ENCODE peak calls at places on chromosome 1, in nine cellular contexts. S is dorsolateral prefrontal cortex, N is tibial nerve, G is body of pancreas, U is NB4, T is AG09309, Z is stomach, D is esophagus squamous epithelium, O is WTC11. W is an unnamed sample.

GRCh38 chr1:158506369-158506987 is 34.5 kb downstream of the OR10R2 start:
- DNase-seq in S (no peak), N (peak), G (peak), U (peak), T (no peak), Z (no peak), D (no peak), O (peak), W (peak)

GRCh38 chr1:200269256-200269655 is 140.6 kb downstream of the ZNF281 start:
- DNase-seq in S (no peak), N (no peak), G (no peak), U (no peak), T (no peak), Z (no peak), D (no peak), O (no peak), W (no peak)

GRCh38 chr1:1068374-1069060 is 5.6 kb downstream of the RNF223 start:
- DNase-seq in S (no peak), N (no peak), G (peak), U (no peak), T (no peak), Z (peak), D (no peak), O (peak), W (peak)

GRCh38 chr1:38243106-38243505 is 196.5 kb upstream of the POU3F1 start:
- DNase-seq in S (no peak), N (no peak), G (no peak), U (no peak), T (no peak), Z (no peak), D (no peak), O (peak), W (no peak)

GRCh38 chr1:234326493-234327366 is 46.5 kb upstream of the COA6 start:
- DNase-seq in S (no peak), N (peak), G (peak), U (peak), T (no peak), Z (peak), D (no peak), O (peak), W (peak)

GRCh38 chr1:162357681-162358266 is 18.9 kb downstream of the SPATA46 start:
- DNase-seq in S (no peak), N (no peak), G (no peak), U (peak), T (peak), Z (no peak), D (no peak), O (no peak), W (peak)

GRCh38 chr1:12636098-12636950 is 7.6 kb upstream of the AADACL4 start:
- DNase-seq in S (no peak), N (peak), G (peak), U (no peak), T (no peak), Z (no peak), D (no peak), O (peak), W (no peak)

GRCh38 chr1:170676628-170677027 is 12.7 kb downstream of the PRRX1 start:
- DNase-seq in S (no peak), N (no peak), G (no peak), U (no peak), T (no peak), Z (no peak), D (no peak), O (no peak), W (no peak)

GRCh38 chr1:9321480-9321849 is 28.8 kb downstream of the SPSB1 start:
- DNase-seq in S (no peak), N (no peak), G (no peak), U (peak), T (peak), Z (no peak), D (no peak), O (no peak), W (no peak)

GRCh38 chr1:87048237-87048636 is 133.8 kb downstream of the HS2ST1 start:
- DNase-seq in S (no peak), N (no peak), G (no peak), U (no peak), T (no peak), Z (no peak), D (no peak), O (no peak), W (no peak)

GRCh38 chr1:41612953-41613352 is 128.5 kb upstream of the EDN2 start:
- DNase-seq in S (no peak), N (no peak), G (no peak), U (no peak), T (no peak), Z (no peak), D (no peak), O (no peak), W (no peak)

GRCh38 chr1:39540504-39541031 is 36.0 kb downstream of the PABPC4 start:
- DNase-seq in S (peak), N (peak), G (peak), U (no peak), T (peak), Z (peak), D (peak), O (no peak), W (no peak)
- TF ChIP-seq CTCF in S (no peak), N (no peak), G (no peak), U (no peak), T (no peak), Z (no peak), D (no peak), O (no peak), W (no peak)

DNA sequence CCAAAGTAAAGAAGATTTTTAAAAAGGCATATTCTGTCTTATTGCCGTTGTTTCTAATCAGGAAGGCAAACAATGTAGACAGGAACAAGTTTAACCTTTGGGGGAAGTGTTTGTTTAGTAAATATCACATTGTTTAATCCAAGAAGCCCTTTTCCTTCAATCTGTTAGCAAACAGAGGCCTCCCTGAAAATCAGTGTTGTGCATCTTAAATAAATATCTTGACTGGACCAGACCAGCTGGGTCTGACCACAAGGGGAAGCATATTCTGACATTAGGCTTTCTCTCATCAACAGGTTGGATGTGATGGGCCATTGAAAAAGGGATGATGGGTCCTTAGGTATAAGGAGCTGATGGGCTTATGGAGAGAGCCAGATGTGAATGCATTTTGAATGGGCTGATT is 81.8 kb upstream of the SGIP1 start:
- DNase-seq in S (no peak), N (no peak), G (no peak), U (no peak), T (no peak), Z (no peak), D (no peak), O (no peak), W (no peak)
- TF ChIP-seq CTCF in S (no peak), N (no peak), G (no peak), U (no peak), T (no peak), Z (no peak), D (no peak), O (no peak), W (no peak)

GRCh38 chr1:43847290-43847689 is 86.3 kb upstream of the ARTN start:
- DNase-seq in S (no peak), N (no peak), G (no peak), U (no peak), T (no peak), Z (no peak), D (no peak), O (no peak), W (no peak)

GRCh38 chr1:43842099-43842498 is 91.5 kb upstream of the ARTN start:
- DNase-seq in S (no peak), N (no peak), G (no peak), U (no peak), T (no peak), Z (no peak), D (no peak), O (no peak), W (no peak)

GRCh38 chr1:43841511-43841910 is 92.1 kb upstream of the ARTN start:
- DNase-seq in S (no peak), N (no peak), G (no peak), U (no peak), T (no peak), Z (no peak), D (no peak), O (no peak), W (no peak)

GRCh38 chr1:43844114-43844513 is 89.5 kb upstream of the ARTN start:
- DNase-seq in S (no peak), N (no peak), G (no peak), U (peak), T (no peak), Z (no peak), D (no peak), O (no peak), W (no peak)

DNA sequence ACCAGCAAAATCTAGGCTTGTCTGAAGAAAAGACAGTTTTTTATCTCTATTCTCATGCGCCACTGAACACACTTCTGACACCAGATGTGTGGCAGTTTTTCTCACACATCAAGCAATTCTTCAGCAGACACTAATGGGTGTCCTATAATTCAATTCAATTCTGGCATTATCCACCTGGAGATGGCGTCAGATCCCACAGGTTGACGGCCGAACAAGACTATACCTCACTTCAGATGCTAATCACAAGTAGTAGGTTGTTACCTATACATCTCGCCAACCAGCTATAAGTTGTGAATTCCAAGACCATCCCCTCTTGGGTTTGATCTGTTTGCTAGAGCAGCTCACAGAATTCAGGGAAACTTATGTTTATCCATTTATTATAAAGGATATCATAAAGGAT is 89.9 kb upstream of the ARTN start:
- DNase-seq in S (no peak), N (no peak), G (no peak), U (no peak), T (no peak), Z (no peak), D (no peak), O (no peak), W (no peak)
- TF ChIP-seq CTCF in S (no peak), N (no peak), G (no peak), U (no peak), T (no peak), Z (no peak), D (no peak), O (no peak), W (no peak)

GRCh38 chr1:227955808-227956207 is 8.1 kb upstream of the WNT9A start:
- DNase-seq in S (no peak), N (no peak), G (no peak), U (no peak), T (no peak), Z (no peak), D (no peak), O (no peak), W (no peak)

GRCh38 chr1:227959325-227959860 is 11.7 kb upstream of the WNT9A start:
- DNase-seq in S (no peak), N (no peak), G (no peak), U (no peak), T (no peak), Z (peak), D (no peak), O (no peak), W (no peak)

GRCh38 chr1:227958617-227959324 is 11.0 kb upstream of the WNT9A start:
- DNase-seq in S (no peak), N (no peak), G (no peak), U (no peak), T (no peak), Z (peak), D (no peak), O (no peak), W (no peak)

GRCh38 chr1:227961651-227962050 is 13.9 kb upstream of the WNT9A start:
- DNase-seq in S (no peak), N (no peak), G (no peak), U (peak), T (no peak), Z (peak), D (no peak), O (no peak), W (no peak)
- TF ChIP-seq CTCF in S (no peak), N (no peak), G (no peak), U (no peak), T (no peak), Z (no peak), D (no peak), O (no peak), W (no peak)